ENCODE peak calls at places on chromosome 11, in five cellular contexts. One of them, this sample, is unnamed.

GRCh38 chr11:34331329-34331728 is 26.5 kb downstream of the ABTB2 start:
- DNase-seq in PC-9: peak; percentile 76
- DNase-seq in hepatocyte: no peak
- DNase-seq in IMR-90: peak; percentile 60
- DNase-seq in right atrium auricular region: no peak
- DNase-seq in this sample: no peak

GRCh38 chr11:102280237-102280833 is 36.9 kb upstream of the BIRC3 start:
- DNase-seq in PC-9: no peak
- DNase-seq in hepatocyte: no peak
- DNase-seq in IMR-90: no peak
- DNase-seq in right atrium auricular region: no peak
- DNase-seq in this sample: no peak

GRCh38 chr11:95502522-95502921 is 271.5 kb upstream of the SESN3 start:
- DNase-seq in PC-9: no peak
- DNase-seq in hepatocyte: no peak
- DNase-seq in IMR-90: no peak
- DNase-seq in right atrium auricular region: no peak
- DNase-seq in this sample: no peak

GRCh38 chr11:68950776-68951175 is 30.0 kb downstream of the MRGPRD start:
- DNase-seq in PC-9: no peak
- DNase-seq in hepatocyte: no peak
- DNase-seq in IMR-90: no peak
- DNase-seq in right atrium auricular region: no peak
- DNase-seq in this sample: no peak

GRCh38 chr11:68216171-68216938 is 3.3 kb upstream of the KMT5B start:
- DNase-seq in PC-9: no peak
- DNase-seq in hepatocyte: no peak
- DNase-seq in IMR-90: no peak
- DNase-seq in right atrium auricular region: no peak
- DNase-seq in this sample: no peak

GRCh38 chr11:776459-777287 is 614 bp downstream of the GATD1 start:
- DNase-seq in PC-9: no peak
- DNase-seq in hepatocyte: peak; percentile 71
- DNase-seq in IMR-90: no peak
- DNase-seq in right atrium auricular region: no peak
- DNase-seq in this sample: no peak

GRCh38 chr11:13868710-13869403 is 93.7 kb upstream of the SPON1 start:
- DNase-seq in PC-9: no peak
- DNase-seq in hepatocyte: no peak
- DNase-seq in IMR-90: no peak
- DNase-seq in right atrium auricular region: no peak
- DNase-seq in this sample: no peak

GRCh38 chr11:28618426-28618825 is 510.2 kb downstream of the METTL15 start:
- DNase-seq in PC-9: no peak
- DNase-seq in hepatocyte: no peak
- DNase-seq in IMR-90: peak; percentile 33
- DNase-seq in right atrium auricular region: no peak
- DNase-seq in this sample: no peak

GRCh38 chr11:133714471-133715375 is 130.6 kb downstream of the SPATA19 start:
- DNase-seq in PC-9: no peak
- DNase-seq in hepatocyte: no peak
- DNase-seq in IMR-90: no peak
- DNase-seq in right atrium auricular region: no peak
- DNase-seq in this sample: no peak

GRCh38 chr11:17986007-17986710 is 26.7 kb downstream of the SERGEF start:
- DNase-seq in PC-9: no peak
- DNase-seq in hepatocyte: peak; percentile 27
- DNase-seq in IMR-90: peak; percentile 90
- DNase-seq in right atrium auricular region: no peak
- DNase-seq in this sample: no peak

GRCh38 chr11:4146070-4146764 is 51.6 kb downstream of the RRM1 start:
- DNase-seq in PC-9: no peak
- DNase-seq in hepatocyte: no peak
- DNase-seq in IMR-90: no peak
- DNase-seq in right atrium auricular region: no peak
- DNase-seq in this sample: no peak

DNA sequence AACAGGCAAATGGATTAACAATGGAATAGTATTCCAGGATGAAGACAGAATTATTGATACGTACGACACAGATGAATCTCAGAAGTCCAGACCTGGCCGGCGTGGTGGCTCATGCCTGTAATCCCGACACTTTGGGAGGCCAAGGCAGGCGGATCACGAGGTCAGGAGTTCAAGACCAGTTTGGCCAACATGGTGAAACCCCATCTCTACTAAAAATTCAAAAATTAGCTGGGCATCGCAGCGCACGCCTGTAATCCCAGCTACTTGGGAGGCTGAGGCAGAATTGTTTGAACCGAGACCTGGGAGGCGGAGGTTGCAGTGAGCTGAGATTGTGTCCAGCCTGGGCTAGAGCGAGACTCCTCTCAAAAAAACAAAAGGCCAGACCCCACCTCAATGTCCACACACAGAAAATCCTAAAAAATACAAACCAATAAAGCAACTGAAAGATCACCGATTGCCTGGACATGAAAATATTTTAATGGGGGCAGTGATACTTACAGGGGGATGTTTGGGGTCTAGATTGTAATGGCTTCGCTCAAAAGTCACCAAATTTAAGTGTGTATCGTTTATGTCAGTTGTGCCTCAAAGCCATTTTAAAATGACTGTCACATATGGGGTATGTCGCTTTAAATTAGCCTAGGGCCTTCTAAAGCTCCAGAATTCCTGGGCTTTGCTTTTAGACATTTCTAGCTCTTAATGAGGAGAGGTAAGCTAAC is 3.8 kb downstream of the RPS25 start:
- DNase-seq in PC-9: no peak
- DNase-seq in hepatocyte: no peak
- DNase-seq in IMR-90: no peak
- DNase-seq in right atrium auricular region: no peak
- DNase-seq in this sample: no peak
- H3K27ac ChIP-seq in PC-9: peak overlapping the region; percentile 24
- H3K27ac ChIP-seq in hepatocyte: no peak overlapping the region
- H3K27ac ChIP-seq in IMR-90: no peak overlapping the region
- H3K27ac ChIP-seq in right atrium auricular region: no peak overlapping the region
- H3K27ac ChIP-seq in this sample: no peak overlapping the region

GRCh38 chr11:85950317-85951048 is 95.3 kb downstream of the CCDC83 start:
- DNase-seq in PC-9: no peak
- DNase-seq in hepatocyte: no peak
- DNase-seq in IMR-90: no peak
- DNase-seq in right atrium auricular region: no peak
- DNase-seq in this sample: no peak
- H3K27ac ChIP-seq in PC-9: no peak overlapping the region
- H3K27ac ChIP-seq in hepatocyte: no peak overlapping the region
- H3K27ac ChIP-seq in IMR-90: no peak overlapping the region
- H3K27ac ChIP-seq in right atrium auricular region: no peak overlapping the region
- H3K27ac ChIP-seq in this sample: no peak overlapping the region

GRCh38 chr11:64074239-64074638 is 38.5 kb downstream of the FLRT1 start:
- DNase-seq in PC-9: no peak
- DNase-seq in hepatocyte: peak; percentile 48
- DNase-seq in IMR-90: no peak
- DNase-seq in right atrium auricular region: no peak
- DNase-seq in this sample: no peak
- H3K27ac ChIP-seq in PC-9: no peak overlapping the region
- H3K27ac ChIP-seq in hepatocyte: no peak overlapping the region
- H3K27ac ChIP-seq in IMR-90: no peak overlapping the region
- H3K27ac ChIP-seq in right atrium auricular region: no peak overlapping the region
- H3K27ac ChIP-seq in this sample: no peak overlapping the region

DNA sequence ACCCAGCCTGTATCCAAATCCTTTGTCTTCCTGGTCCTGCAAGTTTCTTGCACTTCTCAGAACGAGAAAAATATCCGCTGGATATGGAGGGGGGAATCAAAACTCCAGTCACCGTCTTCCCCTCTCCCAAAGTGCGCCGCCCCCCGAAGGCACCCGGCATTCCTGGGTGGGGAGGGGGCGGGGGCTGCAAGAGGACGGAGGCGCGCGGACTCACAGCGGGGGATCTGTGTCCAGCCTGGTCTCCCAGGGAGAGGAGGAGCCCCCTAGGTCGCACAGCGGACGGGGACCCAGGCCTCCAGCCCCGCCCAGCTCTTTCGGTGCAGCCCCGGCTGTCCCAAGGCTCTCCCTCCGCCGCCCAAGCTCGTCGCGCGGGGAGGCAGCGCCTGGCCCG is 2.1 kb upstream of the WNT11 start:
- DNase-seq in PC-9: no peak
- DNase-seq in hepatocyte: no peak
- DNase-seq in IMR-90: no peak
- DNase-seq in right atrium auricular region: no peak
- DNase-seq in this sample: no peak
- H3K27ac ChIP-seq in PC-9: no peak overlapping the region
- H3K27ac ChIP-seq in hepatocyte: no peak overlapping the region
- H3K27ac ChIP-seq in IMR-90: no peak overlapping the region
- H3K27ac ChIP-seq in right atrium auricular region: peak overlapping the region; percentile 55
- H3K27ac ChIP-seq in this sample: no peak overlapping the region

DNA sequence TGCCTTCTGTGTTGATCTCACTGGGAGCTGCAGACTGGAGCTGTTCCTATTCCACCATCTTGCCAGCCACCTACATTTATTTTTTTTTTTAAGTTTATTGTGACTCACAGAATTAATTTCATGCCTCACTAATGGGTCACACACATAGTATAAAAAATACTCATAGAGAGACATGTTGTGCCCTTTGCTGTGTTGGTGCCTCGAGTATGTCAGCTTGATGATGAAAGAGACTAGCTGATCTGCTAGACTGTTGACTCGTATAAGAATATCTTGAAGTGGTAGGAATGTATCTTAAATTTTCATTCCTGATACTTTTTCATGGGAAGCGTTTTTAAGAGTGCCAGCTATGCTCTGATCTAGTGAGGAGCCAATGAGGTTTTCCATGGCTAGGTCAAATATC is 28.6 kb upstream of the AMPD3 start:
- DNase-seq in PC-9: no peak
- DNase-seq in hepatocyte: no peak
- DNase-seq in IMR-90: peak; percentile 48
- DNase-seq in right atrium auricular region: no peak
- DNase-seq in this sample: no peak
- H3K27ac ChIP-seq in PC-9: no peak overlapping the region
- H3K27ac ChIP-seq in hepatocyte: no peak overlapping the region
- H3K27ac ChIP-seq in IMR-90: no peak overlapping the region
- H3K27ac ChIP-seq in right atrium auricular region: no peak overlapping the region
- H3K27ac ChIP-seq in this sample: no peak overlapping the region

DNA sequence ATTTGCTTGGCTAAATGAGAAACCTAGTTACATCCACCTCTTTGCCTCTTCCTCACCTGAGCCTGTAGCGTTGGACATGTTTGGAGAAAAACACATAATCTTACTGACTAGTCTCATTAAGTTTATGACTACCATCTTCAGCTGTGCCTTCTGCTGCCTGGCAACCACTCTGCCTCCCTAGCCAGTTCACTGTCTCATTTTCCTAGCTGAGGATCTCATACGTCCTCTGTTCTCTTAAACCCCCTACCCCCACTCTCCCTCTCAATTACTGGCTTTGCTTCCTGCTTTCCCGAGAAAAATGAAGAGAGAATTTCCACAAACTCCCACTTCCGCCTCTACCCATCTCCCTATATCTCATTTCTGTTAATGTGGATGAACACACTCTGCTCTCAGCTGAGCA is 239.3 kb upstream of the POU2AF2 start:
- DNase-seq in PC-9: no peak
- DNase-seq in hepatocyte: no peak
- DNase-seq in IMR-90: no peak
- DNase-seq in right atrium auricular region: no peak
- DNase-seq in this sample: no peak
- H3K27ac ChIP-seq in PC-9: no peak overlapping the region
- H3K27ac ChIP-seq in hepatocyte: no peak overlapping the region
- H3K27ac ChIP-seq in IMR-90: no peak overlapping the region
- H3K27ac ChIP-seq in right atrium auricular region: no peak overlapping the region
- H3K27ac ChIP-seq in this sample: no peak overlapping the region

This sample was measured in substantia nigra.